ENCODE peak calls at places on chromosomes 5 and 9, in four cellular contexts. M is spleen, Z is fibroblast of pulmonary artery, C is heart right ventricle. N is an unnamed sample.

GRCh38 chr5:10167806-10168205 is 81.9 kb downstream of the ATPSCKMT start:
- DNase-seq in M (no peak), Z (no peak), C (no peak), N (no peak)

GRCh38 chr5:175862131-175863012 is 9.0 kb upstream of the CPLX2 start:
- DNase-seq in M (no peak), Z (no peak), C (no peak), N (no peak)

GRCh38 chr9:127555830-127556820 is 56.0 kb upstream of the STXBP1 start:
- DNase-seq in M (no peak), Z (peak), C (peak), N (peak)

GRCh38 chr5:35861718-35862117 is 5.0 kb downstream of the IL7R start:
- DNase-seq in M (no peak), Z (no peak), C (no peak), N (peak)

GRCh38 chr9:104912606-104913005 is 15.3 kb downstream of the ABCA1 start:
- DNase-seq in M (no peak), Z (no peak), C (no peak), N (no peak)

GRCh38 chr9:116646661-116647514 is 40.2 kb upstream of the TRIM32 start:
- DNase-seq in M (no peak), Z (peak), C (no peak), N (peak)

GRCh38 chr9:128393171-128393761 is 22.1 kb downstream of the URM1 start:
- DNase-seq in M (no peak), Z (no peak), C (no peak), N (no peak)

GRCh38 chr9:109551651-109552050 is 53.5 kb upstream of the PTPN3 start:
- DNase-seq in M (no peak), Z (no peak), C (no peak), N (no peak)

GRCh38 chr9:125066839-125067619 is 76.3 kb downstream of the SCAI start:
- DNase-seq in M (no peak), Z (peak), C (no peak), N (peak)

GRCh38 chr5:89028579-89029272 is 145.7 kb upstream of the MEF2C start:
- DNase-seq in M (no peak), Z (no peak), C (no peak), N (peak)

GRCh38 chr5:58019614-58020013 is 440.3 kb downstream of the PLK2 start:
- DNase-seq in M (peak), Z (peak), C (peak), N (peak)

GRCh38 chr9:135608999-135609317 is 30.4 kb downstream of the GLT6D1 start:
- DNase-seq in M (no peak), Z (no peak), C (no peak), N (no peak)

GRCh38 chr5:387491-388265 is 55.3 kb upstream of the EXOC3 start:
- DNase-seq in M (peak), Z (no peak), C (no peak), N (no peak)

GRCh38 chr9:69874301-69875060 is 53.9 kb downstream of the CFAP95 start:
- DNase-seq in M (no peak), Z (peak), C (no peak), N (peak)

GRCh38 chr5:91556-92263 is at the start of gene PLEKHG4B:
- DNase-seq in M (peak), Z (no peak), C (no peak), N (no peak)

GRCh38 chr9:36424289-36425055 is 24.4 kb upstream of the RNF38 start:
- DNase-seq in M (no peak), Z (no peak), C (no peak), N (no peak)

GRCh38 chr9:2289234-2289755 is 274.1 kb downstream of the SMARCA2 start:
- DNase-seq in M (no peak), Z (no peak), C (no peak), N (peak)

GRCh38 chr9:136373300-136374182 is at the start of gene CARD9:
- DNase-seq in M (peak), Z (no peak), C (no peak), N (peak)

GRCh38 chr9:123349691-123350480 is 6.1 kb upstream of the CRB2 start:
- DNase-seq in M (no peak), Z (peak), C (no peak), N (peak)

GRCh38 chr5:56648460-56649034 is 166.8 kb upstream of the MAP3K1 start:
- DNase-seq in M (no peak), Z (no peak), C (no peak), N (no peak)

GRCh38 chr5:55062039-55062779 is 38.2 kb downstream of the GZMK start:
- DNase-seq in M (peak), Z (no peak), C (no peak), N (no peak)

GRCh38 chr5:171869956-171870355 is 84.3 kb downstream of the SMIM23 start:
- DNase-seq in M (no peak), Z (no peak), C (no peak), N (no peak)

GRCh38 chr5:95317687-95318086 is 32.8 kb upstream of the MCTP1 start:
- DNase-seq in M (no peak), Z (no peak), C (no peak), N (no peak)

GRCh38 chr9:82880353-82880752 is 182.6 kb downstream of the RASEF start:
- DNase-seq in M (no peak), Z (no peak), C (no peak), N (no peak)

GRCh38 chr5:109612278-109612905 is 77.3 kb upstream of the MAN2A1 start:
- DNase-seq in M (no peak), Z (no peak), C (no peak), N (no peak)

GRCh38 chr5:109983135-109983534 is 293.4 kb downstream of the MAN2A1 start:
- DNase-seq in M (no peak), Z (no peak), C (no peak), N (no peak)

GRCh38 chr9:81686614-81687520 is 2.5 kb downstream of the TLE1 start:
- DNase-seq in M (peak), Z (peak), C (peak), N (peak)

GRCh38 chr5:79227484-79227995 is 8.4 kb upstream of the JMY start:
- DNase-seq in M (peak), Z (no peak), C (no peak), N (peak)

GRCh38 chr9:131915181-131915580 is 164.5 kb downstream of the MED27 start:
- DNase-seq in M (no peak), Z (no peak), C (no peak), N (peak)

GRCh38 chr9:121201045-121201737 is 478 bp downstream of the RAB14 start:
- DNase-seq in M (peak), Z (no peak), C (peak), N (peak)

GRCh38 chr5:57780306-57780958 is 297.8 kb upstream of the ACTBL2 start:
- DNase-seq in M (peak), Z (no peak), C (peak), N (no peak)

GRCh38 chr5:72818866-72819534 is 2.5 kb downstream of the TNPO1 start:
- DNase-seq in M (peak), Z (peak), C (peak), N (peak)

GRCh38 chr9:121350993-121351561 is 19.0 kb downstream of the STOM start:
- DNase-seq in M (no peak), Z (peak), C (peak), N (peak)

GRCh38 chr9:89619019-89619418 is 14.2 kb downstream of the GADD45G start:
- DNase-seq in M (no peak), Z (no peak), C (no peak), N (no peak)

GRCh38 chr5:139600336-139600949 is 39.3 kb downstream of the UBE2D2 start:
- DNase-seq in M (no peak), Z (peak), C (no peak), N (peak)

GRCh38 chr9:133335924-133336811 is at the start of gene SURF6:
- DNase-seq in M (peak), Z (peak), C (peak), N (peak)

GRCh38 chr5:138111937-138112336 is 27.3 kb downstream of the NME5 start:
- DNase-seq in M (no peak), Z (no peak), C (no peak), N (no peak)

GRCh38 chr5:103708601-103709000 is 146.0 kb upstream of the NUDT12 start:
- DNase-seq in M (no peak), Z (no peak), C (no peak), N (no peak)

DNA sequence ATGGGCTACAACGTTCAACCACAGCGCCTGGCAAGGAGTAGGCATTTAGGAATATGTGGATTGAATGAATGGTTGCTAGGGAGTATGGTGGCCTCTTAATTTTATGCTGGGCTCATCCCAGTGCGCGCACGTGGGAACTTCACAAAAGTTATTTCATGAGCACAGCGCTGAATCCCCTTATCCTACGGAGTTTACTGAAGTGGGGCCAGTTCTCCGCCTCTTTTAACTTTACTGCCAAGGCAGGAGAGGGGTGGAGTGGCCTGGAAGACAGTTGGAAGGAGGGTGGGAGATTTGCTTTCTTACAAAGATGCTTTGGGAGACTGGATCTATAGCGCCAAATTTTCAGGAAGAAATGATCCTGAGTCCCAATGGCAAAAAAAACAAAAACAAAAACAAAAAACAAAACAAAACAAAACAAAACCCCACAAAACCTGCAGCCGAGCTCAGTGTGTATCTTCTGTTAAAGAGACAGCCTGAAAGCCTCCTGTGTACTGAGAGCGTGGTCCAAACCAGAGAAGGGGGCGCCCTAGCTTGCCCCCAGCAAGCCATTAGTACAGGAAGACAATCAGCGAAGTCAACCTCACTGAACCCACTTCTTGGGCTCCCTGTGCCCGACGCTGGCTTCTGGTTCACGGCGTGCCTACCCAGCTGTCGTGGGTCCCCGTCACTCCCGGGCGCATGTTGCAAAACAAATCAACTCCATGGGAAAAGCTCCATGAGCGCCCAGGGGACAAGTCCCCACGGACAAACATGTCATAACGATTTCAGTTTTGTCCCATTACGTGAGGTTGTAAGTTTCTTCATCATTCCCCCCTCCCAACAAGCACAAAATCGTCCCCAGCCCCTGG is 326.7 kb downstream of the SH3GL2 start:
- DNase-seq in M (no peak), Z (no peak), C (no peak), N (no peak)
- H3K4me3 ChIP-seq in M (no peak), Z (no peak), C (peak), N (no peak)

GRCh38 chr5:86806206-86806605 is 188.5 kb downstream of the COX7C start:
- DNase-seq in M (no peak), Z (no peak), C (no peak), N (no peak)

GRCh38 chr5:86807046-86807712 is 189.4 kb downstream of the COX7C start:
- DNase-seq in M (no peak), Z (no peak), C (no peak), N (no peak)
- TF ChIP-seq CTCF in M (no peak), Z (no peak), C (no peak), N (no peak)

GRCh38 chr5:116944171-116944570 is 369.5 kb upstream of the SEMA6A start:
- DNase-seq in M (no peak), Z (peak), C (no peak), N (peak)
- H3K4me3 ChIP-seq in M (no peak), Z (no peak), C (no peak), N (no peak)

GRCh38 chr9:91185193-91185886 is 176.4 kb downstream of the AUH start:
- DNase-seq in M (no peak), Z (no peak), C (no peak), N (no peak)

GRCh38 chr9:91187965-91188344 is 173.8 kb downstream of the AUH start:
- DNase-seq in M (no peak), Z (peak), C (no peak), N (peak)

GRCh38 chr9:91188719-91189590 is 172.8 kb downstream of the AUH start:
- DNase-seq in M (no peak), Z (no peak), C (no peak), N (no peak)

GRCh38 chr9:91187311-91187964 is 174.3 kb downstream of the AUH start:
- DNase-seq in M (no peak), Z (no peak), C (no peak), N (no peak)

GRCh38 chr9:91186311-91187101 is 175.2 kb downstream of the AUH start:
- DNase-seq in M (no peak), Z (no peak), C (no peak), N (peak)
- TF ChIP-seq CTCF in M (no peak), Z (no peak), C (no peak), N (no peak)

GRCh38 chr5:132771559-132771998 is 5.5 kb downstream of the SEPTIN8 start:
- DNase-seq in M (no peak), Z (peak), C (peak), N (no peak)
- H3K4me3 ChIP-seq in M (no peak), Z (no peak), C (no peak), N (no peak)

DNA sequence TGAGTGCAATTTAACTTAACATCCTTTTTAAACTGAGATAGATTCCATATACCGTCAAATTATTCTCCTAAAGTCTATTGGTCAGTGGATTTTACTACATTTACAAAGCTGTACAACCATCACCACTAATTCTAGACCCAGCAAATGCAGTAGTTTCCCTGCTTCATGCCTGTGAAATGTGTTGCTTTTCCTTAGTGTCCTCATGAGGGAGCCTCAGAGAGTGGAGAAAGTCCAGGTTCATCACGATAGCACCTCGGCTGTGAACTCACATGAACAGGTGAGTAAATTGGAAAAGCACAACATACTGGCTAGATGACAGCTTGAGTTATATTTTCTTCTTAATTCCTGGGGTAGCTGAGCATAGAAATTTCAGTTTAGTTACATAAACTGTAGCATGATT is 653.7 kb downstream of the MTRR start:
- DNase-seq in M (no peak), Z (no peak), C (no peak), N (no peak)
- TF ChIP-seq CTCF in M (no peak), Z (no peak), C (no peak), N (no peak)

DNA sequence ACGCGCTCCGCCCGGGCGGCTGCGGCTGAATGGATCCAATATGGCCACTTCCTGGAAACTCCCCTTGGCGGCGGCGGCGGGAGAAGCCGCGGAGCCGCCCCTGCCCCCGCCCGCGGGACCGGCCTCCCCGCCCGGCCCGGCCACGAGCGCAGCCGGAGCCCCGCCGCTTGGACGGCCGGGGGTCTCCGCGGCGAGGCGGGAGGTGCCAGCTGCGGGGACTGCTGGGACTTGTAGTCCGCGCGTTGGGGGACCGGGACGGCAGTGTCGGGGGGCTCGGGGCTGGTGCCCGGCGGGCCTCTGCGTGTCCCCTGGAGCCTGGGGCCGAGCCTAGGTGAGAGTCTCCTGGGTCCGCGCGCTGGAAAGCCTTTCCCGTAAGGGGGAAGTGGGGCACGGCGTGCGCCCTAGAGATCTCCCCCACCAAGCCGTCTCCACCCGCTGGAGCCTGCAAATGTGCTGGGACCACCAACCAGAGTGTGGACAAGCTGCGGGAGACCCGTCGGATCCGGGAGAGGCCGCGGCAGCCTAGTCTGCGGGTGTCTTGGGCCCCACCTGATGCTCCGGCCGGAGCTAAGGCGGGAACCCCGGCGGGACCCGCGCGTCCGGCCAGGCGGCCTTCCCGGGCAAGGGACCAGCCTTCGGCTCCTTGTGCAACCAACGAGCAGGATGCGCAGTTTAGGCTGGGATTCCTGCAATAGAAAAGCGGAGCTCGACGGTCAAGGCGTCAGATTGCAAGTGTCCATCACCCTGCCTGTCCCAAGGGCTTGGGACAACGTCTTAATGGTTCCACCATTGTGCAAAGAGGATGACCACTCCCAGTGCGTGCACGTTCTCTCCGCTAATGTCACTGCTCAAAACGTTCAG is at the start of gene SEPTIN8:
- DNase-seq in M (peak), Z (peak), C (peak), N (peak)
- H3K4me3 ChIP-seq in M (peak), Z (peak), C (peak), N (peak)

GRCh38 chr9:129628709-129629108 is 2.7 kb downstream of the NTMT1 start:
- DNase-seq in M (no peak), Z (no peak), C (no peak), N (no peak)
- TF ChIP-seq CTCF in M (no peak), Z (no peak), C (no peak), N (no peak)